ENCODE peak calls at places on chromosomes 12 and 14, in eight cellular contexts. One of them, this sample, is unnamed.

GRCh38 chr12:127550271-127550670 is 716.7 kb upstream of the TMEM132C start:
- DNase-seq in neural progenitor cell: no peak
- DNase-seq in IMR-90: peak; percentile 55
- DNase-seq in A673: no peak
- DNase-seq in body of pancreas: no peak
- DNase-seq in K562: no peak
- DNase-seq in heart left ventricle: no peak
- DNase-seq in upper lobe of right lung: no peak
- DNase-seq in this sample: no peak

GRCh38 chr14:90846511-90846910 is 30.3 kb upstream of the TTC7B start:
- DNase-seq in neural progenitor cell: no peak
- DNase-seq in IMR-90: peak; percentile 53
- DNase-seq in A673: no peak
- DNase-seq in body of pancreas: no peak
- DNase-seq in K562: no peak
- DNase-seq in heart left ventricle: no peak
- DNase-seq in upper lobe of right lung: no peak
- DNase-seq in this sample: no peak

GRCh38 chr12:85642810-85643209 is 193.4 kb downstream of the RASSF9 start:
- DNase-seq in neural progenitor cell: peak; percentile 14
- DNase-seq in IMR-90: peak; percentile 78
- DNase-seq in A673: peak; percentile 17
- DNase-seq in body of pancreas: no peak
- DNase-seq in K562: no peak
- DNase-seq in heart left ventricle: no peak
- DNase-seq in upper lobe of right lung: no peak
- DNase-seq in this sample: no peak

GRCh38 chr14:85587152-85587697 is 57.3 kb downstream of the FLRT2 start:
- DNase-seq in neural progenitor cell: no peak
- DNase-seq in IMR-90: peak; percentile 63
- DNase-seq in A673: peak; percentile 85
- DNase-seq in body of pancreas: no peak
- DNase-seq in K562: no peak
- DNase-seq in heart left ventricle: no peak
- DNase-seq in upper lobe of right lung: no peak
- DNase-seq in this sample: peak; percentile 17

GRCh38 chr12:83147341-83147740 is 460.6 kb downstream of the TMTC2 start:
- DNase-seq in neural progenitor cell: no peak
- DNase-seq in IMR-90: no peak
- DNase-seq in A673: no peak
- DNase-seq in body of pancreas: no peak
- DNase-seq in K562: no peak
- DNase-seq in heart left ventricle: no peak
- DNase-seq in upper lobe of right lung: no peak
- DNase-seq in this sample: no peak

GRCh38 chr12:94139816-94140215 is 8.6 kb upstream of the PLXNC1 start:
- DNase-seq in neural progenitor cell: no peak
- DNase-seq in IMR-90: no peak
- DNase-seq in A673: no peak
- DNase-seq in body of pancreas: no peak
- DNase-seq in K562: no peak
- DNase-seq in heart left ventricle: peak; percentile 47
- DNase-seq in upper lobe of right lung: no peak
- DNase-seq in this sample: no peak

GRCh38 chr14:92154283-92154942 is 32.6 kb downstream of the CPSF2 start:
- DNase-seq in neural progenitor cell: no peak
- DNase-seq in IMR-90: peak; percentile 21
- DNase-seq in A673: no peak
- DNase-seq in body of pancreas: no peak
- DNase-seq in K562: no peak
- DNase-seq in heart left ventricle: no peak
- DNase-seq in upper lobe of right lung: no peak
- DNase-seq in this sample: no peak

GRCh38 chr12:16950041-16950677 is 344.2 kb upstream of the LMO3 start:
- DNase-seq in neural progenitor cell: peak; percentile 76
- DNase-seq in IMR-90: no peak
- DNase-seq in A673: no peak
- DNase-seq in body of pancreas: no peak
- DNase-seq in K562: no peak
- DNase-seq in heart left ventricle: no peak
- DNase-seq in upper lobe of right lung: no peak
- DNase-seq in this sample: no peak

GRCh38 chr14:50763386-50764007 is 67.5 kb downstream of the NIN start:
- DNase-seq in neural progenitor cell: no peak
- DNase-seq in IMR-90: peak; percentile 74
- DNase-seq in A673: no peak
- DNase-seq in body of pancreas: peak; percentile 77
- DNase-seq in K562: no peak
- DNase-seq in heart left ventricle: no peak
- DNase-seq in upper lobe of right lung: no peak
- DNase-seq in this sample: no peak

GRCh38 chr12:120358412-120359158 is 10.4 kb downstream of the MSI1 start:
- DNase-seq in neural progenitor cell: peak; percentile 57
- DNase-seq in IMR-90: no peak
- DNase-seq in A673: no peak
- DNase-seq in body of pancreas: no peak
- DNase-seq in K562: no peak
- DNase-seq in heart left ventricle: no peak
- DNase-seq in upper lobe of right lung: no peak
- DNase-seq in this sample: no peak

GRCh38 chr14:65961004-65961403 is 525.2 kb upstream of the CCDC196 start:
- DNase-seq in neural progenitor cell: peak; percentile 81
- DNase-seq in IMR-90: peak; percentile 7
- DNase-seq in A673: peak; percentile 74
- DNase-seq in body of pancreas: peak; percentile 20
- DNase-seq in K562: peak; percentile 67
- DNase-seq in heart left ventricle: no peak
- DNase-seq in upper lobe of right lung: peak; percentile 83
- DNase-seq in this sample: peak; percentile 37

GRCh38 chr12:72035625-72036024 is 97.0 kb downstream of the TPH2 start:
- DNase-seq in neural progenitor cell: peak; percentile 7
- DNase-seq in IMR-90: no peak
- DNase-seq in A673: no peak
- DNase-seq in body of pancreas: no peak
- DNase-seq in K562: no peak
- DNase-seq in heart left ventricle: no peak
- DNase-seq in upper lobe of right lung: no peak
- DNase-seq in this sample: no peak

GRCh38 chr12:121975029-121975428 is 46.7 kb upstream of the BCL7A start:
- DNase-seq in neural progenitor cell: peak; percentile 30
- DNase-seq in IMR-90: no peak
- DNase-seq in A673: no peak
- DNase-seq in body of pancreas: no peak
- DNase-seq in K562: no peak
- DNase-seq in heart left ventricle: no peak
- DNase-seq in upper lobe of right lung: no peak
- DNase-seq in this sample: no peak

GRCh38 chr12:121980892-121981272 is 40.8 kb upstream of the BCL7A start:
- DNase-seq in neural progenitor cell: no peak
- DNase-seq in IMR-90: no peak
- DNase-seq in A673: no peak
- DNase-seq in body of pancreas: no peak
- DNase-seq in K562: no peak
- DNase-seq in heart left ventricle: peak; percentile 25
- DNase-seq in upper lobe of right lung: no peak
- DNase-seq in this sample: no peak

GRCh38 chr12:121980211-121980891 is 41.3 kb upstream of the BCL7A start:
- DNase-seq in neural progenitor cell: no peak
- DNase-seq in IMR-90: peak; percentile 64
- DNase-seq in A673: no peak
- DNase-seq in body of pancreas: no peak
- DNase-seq in K562: no peak
- DNase-seq in heart left ventricle: no peak
- DNase-seq in upper lobe of right lung: no peak
- DNase-seq in this sample: peak; percentile 4

GRCh38 chr12:121974026-121974985 is 47.4 kb upstream of the BCL7A start:
- DNase-seq in neural progenitor cell: no peak
- DNase-seq in IMR-90: no peak
- DNase-seq in A673: no peak
- DNase-seq in body of pancreas: no peak
- DNase-seq in K562: no peak
- DNase-seq in heart left ventricle: no peak
- DNase-seq in upper lobe of right lung: no peak
- DNase-seq in this sample: no peak

GRCh38 chr12:121976950-121977349 is 44.7 kb upstream of the BCL7A start:
- DNase-seq in neural progenitor cell: no peak
- DNase-seq in IMR-90: no peak
- DNase-seq in A673: no peak
- DNase-seq in body of pancreas: no peak
- DNase-seq in K562: no peak
- DNase-seq in heart left ventricle: no peak
- DNase-seq in upper lobe of right lung: no peak
- DNase-seq in this sample: no peak
- TF ChIP-seq CTCF in neural progenitor cell: no peak
- TF ChIP-seq CTCF in IMR-90: no peak
- TF ChIP-seq CTCF in A673: no peak
- TF ChIP-seq CTCF in body of pancreas: no peak
- TF ChIP-seq CTCF in K562: no peak
- TF ChIP-seq CTCF in heart left ventricle: no peak
- TF ChIP-seq CTCF in upper lobe of right lung: no peak
- TF ChIP-seq CTCF in this sample: no peak

GRCh38 chr12:31021181-31021580 is 52.5 kb upstream of the DDX11 start:
- DNase-seq in neural progenitor cell: no peak
- DNase-seq in IMR-90: no peak
- DNase-seq in A673: no peak
- DNase-seq in body of pancreas: no peak
- DNase-seq in K562: no peak
- DNase-seq in heart left ventricle: no peak
- DNase-seq in upper lobe of right lung: no peak
- DNase-seq in this sample: peak; percentile 11

GRCh38 chr12:31019106-31019505 is 54.6 kb upstream of the DDX11 start:
- DNase-seq in neural progenitor cell: no peak
- DNase-seq in IMR-90: no peak
- DNase-seq in A673: no peak
- DNase-seq in body of pancreas: no peak
- DNase-seq in K562: no peak
- DNase-seq in heart left ventricle: no peak
- DNase-seq in upper lobe of right lung: no peak
- DNase-seq in this sample: no peak

GRCh38 chr12:31020385-31021166 is 53.1 kb upstream of the DDX11 start:
- DNase-seq in neural progenitor cell: no peak
- DNase-seq in IMR-90: no peak
- DNase-seq in A673: no peak
- DNase-seq in body of pancreas: no peak
- DNase-seq in K562: no peak
- DNase-seq in heart left ventricle: no peak
- DNase-seq in upper lobe of right lung: peak; percentile 51
- DNase-seq in this sample: no peak

GRCh38 chr12:31018106-31018890 is 55.4 kb upstream of the DDX11 start:
- DNase-seq in neural progenitor cell: no peak
- DNase-seq in IMR-90: no peak
- DNase-seq in A673: no peak
- DNase-seq in body of pancreas: no peak
- DNase-seq in K562: no peak
- DNase-seq in heart left ventricle: no peak
- DNase-seq in upper lobe of right lung: peak; percentile 10
- DNase-seq in this sample: no peak

GRCh38 chr12:31019561-31020308 is 53.9 kb upstream of the DDX11 start:
- DNase-seq in neural progenitor cell: no peak
- DNase-seq in IMR-90: no peak
- DNase-seq in A673: no peak
- DNase-seq in body of pancreas: no peak
- DNase-seq in K562: no peak
- DNase-seq in heart left ventricle: no peak
- DNase-seq in upper lobe of right lung: peak; percentile 28
- DNase-seq in this sample: no peak
- H3K4me3 ChIP-seq in neural progenitor cell: no peak overlapping the region
- H3K4me3 ChIP-seq in IMR-90: no peak overlapping the region
- H3K4me3 ChIP-seq in A673: no peak overlapping the region
- H3K4me3 ChIP-seq in body of pancreas: no peak overlapping the region
- H3K4me3 ChIP-seq in K562: no peak overlapping the region
- H3K4me3 ChIP-seq in heart left ventricle: no peak overlapping the region
- H3K4me3 ChIP-seq in upper lobe of right lung: no peak overlapping the region
- H3K4me3 ChIP-seq in this sample: no peak overlapping the region

GRCh38 chr12:6770600-6770999 is 1.7 kb upstream of the LAG3 start:
- DNase-seq in neural progenitor cell: peak; percentile 32
- DNase-seq in IMR-90: no peak
- DNase-seq in A673: no peak
- DNase-seq in body of pancreas: no peak
- DNase-seq in K562: no peak
- DNase-seq in heart left ventricle: no peak
- DNase-seq in upper lobe of right lung: no peak
- DNase-seq in this sample: no peak
- H3K4me1 ChIP-seq in neural progenitor cell: peaks cover 49% of the 10 kb centered on the region
- H3K4me1 ChIP-seq in IMR-90: peaks cover 15% of the 10 kb centered on the region
- H3K4me1 ChIP-seq in A673: peaks cover 20% of the 10 kb centered on the region
- H3K4me1 ChIP-seq in body of pancreas: peaks cover 20% of the 10 kb centered on the region
- H3K4me1 ChIP-seq in K562: peaks cover 40% of the 10 kb centered on the region
- H3K4me1 ChIP-seq in heart left ventricle: peaks cover 30% of the 10 kb centered on the region
- H3K4me1 ChIP-seq in upper lobe of right lung: peaks cover 32% of the 10 kb centered on the region
- H3K4me1 ChIP-seq in this sample: peaks cover 14% of the 10 kb centered on the region

GRCh38 chr14:30558675-30559555 is at the start of gene G2E3:
- DNase-seq in neural progenitor cell: peak; percentile 92
- DNase-seq in IMR-90: peak; percentile 80
- DNase-seq in A673: peak; percentile 95
- DNase-seq in body of pancreas: peak; percentile 86
- DNase-seq in K562: peak; percentile 77
- DNase-seq in heart left ventricle: peak; percentile 95
- DNase-seq in upper lobe of right lung: peak; percentile 94
- DNase-seq in this sample: peak; percentile 87
- TF ChIP-seq CTCF in neural progenitor cell: no peak
- TF ChIP-seq CTCF in IMR-90: no peak
- TF ChIP-seq CTCF in A673: no peak
- TF ChIP-seq CTCF in body of pancreas: no peak
- TF ChIP-seq CTCF in K562: no peak
- TF ChIP-seq CTCF in heart left ventricle: no peak
- TF ChIP-seq CTCF in upper lobe of right lung: no peak
- TF ChIP-seq CTCF in this sample: no peak